ENCODE peak calls at places on chromosomes 2 and 18, in seven cellular contexts. One of them, this sample, is unnamed. For H4K20me1 and H3K79me2, the result is how much of the 10 kb centered on the place peaks cover.

GRCh38 chr2:121897335-121897970 is 142.0 kb downstream of the TSN start:
- DNase-seq in PC-9: no peak
- DNase-seq in H9: peak
- DNase-seq in fibroblast of lung: peak
- DNase-seq in HCT116: peak
- DNase-seq in neural progenitor cell: peak
- DNase-seq in astrocyte: peak
- DNase-seq in this sample: no peak

GRCh38 chr2:113124984-113125855 is 2.2 kb upstream of the IL1RN start:
- DNase-seq in astrocyte: no peak
- DNase-seq in H9: no peak
- DNase-seq in PC-9: no peak
- DNase-seq in fibroblast of lung: peak
- DNase-seq in neural progenitor cell: no peak
- DNase-seq in HCT116: no peak
- DNase-seq in this sample: no peak

GRCh38 chr2:3203497-3204019 is 174.1 kb downstream of the EIPR1 start:
- DNase-seq in astrocyte: no peak
- DNase-seq in H9: no peak
- DNase-seq in HCT116: no peak
- DNase-seq in fibroblast of lung: no peak
- DNase-seq in neural progenitor cell: no peak
- DNase-seq in PC-9: no peak
- DNase-seq in this sample: no peak

GRCh38 chr2:157172239-157172638 is 85.3 kb upstream of the GALNT5 start:
- DNase-seq in astrocyte: peak
- DNase-seq in fibroblast of lung: no peak
- DNase-seq in neural progenitor cell: no peak
- DNase-seq in HCT116: no peak
- DNase-seq in PC-9: no peak
- DNase-seq in H9: no peak
- DNase-seq in this sample: no peak

GRCh38 chr2:96258393-96259022 is 7.3 kb downstream of the TMEM127 start:
- DNase-seq in PC-9: no peak
- DNase-seq in neural progenitor cell: no peak
- DNase-seq in H9: no peak
- DNase-seq in HCT116: no peak
- DNase-seq in astrocyte: no peak
- DNase-seq in fibroblast of lung: peak
- DNase-seq in this sample: no peak

GRCh38 chr2:20633794-20634259 is 17.1 kb downstream of the HS1BP3 start:
- DNase-seq in neural progenitor cell: no peak
- DNase-seq in HCT116: no peak
- DNase-seq in astrocyte: no peak
- DNase-seq in H9: no peak
- DNase-seq in PC-9: peak
- DNase-seq in fibroblast of lung: no peak
- DNase-seq in this sample: no peak

GRCh38 chr18:59672125-59672769 is 25.0 kb downstream of the CCBE1 start:
- DNase-seq in PC-9: no peak
- DNase-seq in H9: no peak
- DNase-seq in fibroblast of lung: peak
- DNase-seq in HCT116: no peak
- DNase-seq in astrocyte: peak
- DNase-seq in neural progenitor cell: no peak
- DNase-seq in this sample: no peak

GRCh38 chr2:188382107-188382506 is 90.4 kb downstream of the GULP1 start:
- DNase-seq in H9: no peak
- DNase-seq in astrocyte: peak
- DNase-seq in HCT116: no peak
- DNase-seq in PC-9: no peak
- DNase-seq in fibroblast of lung: peak
- DNase-seq in neural progenitor cell: no peak
- DNase-seq in this sample: no peak

GRCh38 chr2:9984217-9984739 is 32.8 kb downstream of the GRHL1 start:
- DNase-seq in neural progenitor cell: peak
- DNase-seq in astrocyte: peak
- DNase-seq in fibroblast of lung: peak
- DNase-seq in H9: no peak
- DNase-seq in PC-9: no peak
- DNase-seq in HCT116: peak
- DNase-seq in this sample: peak

GRCh38 chr2:20048488-20049443 is 2.7 kb downstream of the LAPTM4A start:
- DNase-seq in HCT116: no peak
- DNase-seq in PC-9: no peak
- DNase-seq in astrocyte: no peak
- DNase-seq in neural progenitor cell: peak
- DNase-seq in fibroblast of lung: no peak
- DNase-seq in H9: no peak
- DNase-seq in this sample: no peak

GRCh38 chr2:230774348-230774951 is 61.8 kb downstream of the CAB39 start:
- DNase-seq in PC-9: peak
- DNase-seq in astrocyte: peak
- DNase-seq in neural progenitor cell: no peak
- DNase-seq in HCT116: no peak
- DNase-seq in H9: no peak
- DNase-seq in fibroblast of lung: peak
- DNase-seq in this sample: no peak

GRCh38 chr2:113175101-113175628 is 1.4 kb downstream of the PSD4 start:
- DNase-seq in astrocyte: no peak
- DNase-seq in neural progenitor cell: no peak
- DNase-seq in H9: no peak
- DNase-seq in HCT116: no peak
- DNase-seq in fibroblast of lung: no peak
- DNase-seq in PC-9: no peak
- DNase-seq in this sample: no peak

GRCh38 chr2:110906613-110907365 is 174.4 kb downstream of the ACOXL start:
- DNase-seq in fibroblast of lung: no peak
- DNase-seq in astrocyte: no peak
- DNase-seq in H9: no peak
- DNase-seq in HCT116: no peak
- DNase-seq in neural progenitor cell: no peak
- DNase-seq in PC-9: no peak
- DNase-seq in this sample: no peak

GRCh38 chr2:38394041-38394440 is 17.0 kb upstream of the ATL2 start:
- DNase-seq in PC-9: no peak
- DNase-seq in HCT116: no peak
- DNase-seq in fibroblast of lung: no peak
- DNase-seq in neural progenitor cell: no peak
- DNase-seq in H9: no peak
- DNase-seq in astrocyte: no peak
- DNase-seq in this sample: no peak

GRCh38 chr18:3305354-3305762 is 43.4 kb downstream of the MYL12B start:
- DNase-seq in neural progenitor cell: no peak
- DNase-seq in fibroblast of lung: peak
- DNase-seq in astrocyte: peak
- DNase-seq in HCT116: no peak
- DNase-seq in PC-9: no peak
- DNase-seq in H9: no peak
- DNase-seq in this sample: peak

GRCh38 chr2:63589148-63589972 is 597 bp downstream of the MDH1 start:
- DNase-seq in H9: no peak
- DNase-seq in fibroblast of lung: no peak
- DNase-seq in HCT116: no peak
- DNase-seq in PC-9: no peak
- DNase-seq in astrocyte: no peak
- DNase-seq in neural progenitor cell: peak
- DNase-seq in this sample: no peak

GRCh38 chr18:31203086-31203793 is 40.6 kb upstream of the DSC1 start:
- DNase-seq in fibroblast of lung: peak
- DNase-seq in HCT116: no peak
- DNase-seq in astrocyte: no peak
- DNase-seq in PC-9: no peak
- DNase-seq in H9: no peak
- DNase-seq in neural progenitor cell: no peak
- DNase-seq in this sample: no peak

GRCh38 chr2:25707927-25708326 is 34.5 kb upstream of the DTNB start:
- DNase-seq in H9: no peak
- DNase-seq in astrocyte: no peak
- DNase-seq in neural progenitor cell: no peak
- DNase-seq in PC-9: peak
- DNase-seq in fibroblast of lung: no peak
- DNase-seq in HCT116: no peak
- DNase-seq in this sample: no peak

GRCh38 chr2:158719411-158719810 is 75.7 kb upstream of the DAPL1 start:
- DNase-seq in HCT116: no peak
- DNase-seq in PC-9: no peak
- DNase-seq in neural progenitor cell: no peak
- DNase-seq in astrocyte: no peak
- DNase-seq in fibroblast of lung: no peak
- DNase-seq in H9: no peak
- DNase-seq in this sample: no peak

GRCh38 chr2:36579297-36579664 is 18.7 kb downstream of the FEZ2 start:
- DNase-seq in fibroblast of lung: no peak
- DNase-seq in neural progenitor cell: no peak
- DNase-seq in astrocyte: no peak
- DNase-seq in PC-9: no peak
- DNase-seq in H9: no peak
- DNase-seq in HCT116: no peak
- DNase-seq in this sample: no peak

GRCh38 chr18:78573773-78574172 is 405.8 kb upstream of the SALL3 start:
- DNase-seq in PC-9: no peak
- DNase-seq in astrocyte: no peak
- DNase-seq in H9: no peak
- DNase-seq in HCT116: no peak
- DNase-seq in fibroblast of lung: no peak
- DNase-seq in neural progenitor cell: no peak
- DNase-seq in this sample: no peak

GRCh38 chr2:232520088-232520487 is at the start of gene PRSS56:
- DNase-seq in HCT116: no peak
- DNase-seq in fibroblast of lung: no peak
- DNase-seq in H9: no peak
- DNase-seq in astrocyte: no peak
- DNase-seq in neural progenitor cell: no peak
- DNase-seq in PC-9: no peak
- DNase-seq in this sample: no peak

GRCh38 chr2:158773121-158773520 is 22.0 kb upstream of the DAPL1 start:
- DNase-seq in fibroblast of lung: peak
- DNase-seq in HCT116: no peak
- DNase-seq in astrocyte: peak
- DNase-seq in neural progenitor cell: no peak
- DNase-seq in H9: no peak
- DNase-seq in PC-9: no peak
- DNase-seq in this sample: no peak

GRCh38 chr2:214127178-214127970 is 283.5 kb upstream of the VWC2L start:
- DNase-seq in fibroblast of lung: peak
- DNase-seq in PC-9: peak
- DNase-seq in H9: no peak
- DNase-seq in neural progenitor cell: peak
- DNase-seq in HCT116: no peak
- DNase-seq in astrocyte: peak
- DNase-seq in this sample: no peak

GRCh38 chr18:902179-902718 is 2.4 kb upstream of the ADCYAP1 start:
- DNase-seq in H9: no peak
- DNase-seq in HCT116: peak
- DNase-seq in astrocyte: peak
- DNase-seq in neural progenitor cell: peak
- DNase-seq in fibroblast of lung: no peak
- DNase-seq in PC-9: no peak
- DNase-seq in this sample: no peak

GRCh38 chr2:60998628-60999545 is 18.6 kb upstream of the PEX13 start:
- DNase-seq in astrocyte: no peak
- DNase-seq in fibroblast of lung: peak
- DNase-seq in PC-9: no peak
- DNase-seq in HCT116: no peak
- DNase-seq in neural progenitor cell: peak
- DNase-seq in H9: no peak
- DNase-seq in this sample: no peak

GRCh38 chr2:39150890-39151497 is 30.1 kb upstream of the SOS1 start:
- DNase-seq in neural progenitor cell: no peak
- DNase-seq in PC-9: no peak
- DNase-seq in astrocyte: no peak
- DNase-seq in fibroblast of lung: no peak
- DNase-seq in H9: no peak
- DNase-seq in HCT116: no peak
- DNase-seq in this sample: no peak

GRCh38 chr18:44835555-44836156 is 155.0 kb downstream of the SETBP1 start:
- DNase-seq in PC-9: no peak
- DNase-seq in H9: no peak
- DNase-seq in neural progenitor cell: peak
- DNase-seq in fibroblast of lung: no peak
- DNase-seq in astrocyte: no peak
- DNase-seq in HCT116: no peak
- DNase-seq in this sample: no peak
- H4K20me1 ChIP-seq in PC-9: under half
- H4K20me1 ChIP-seq in H9: under half
- H4K20me1 ChIP-seq in neural progenitor cell: under half
- H4K20me1 ChIP-seq in fibroblast of lung: under half
- H4K20me1 ChIP-seq in astrocyte: under half
- H4K20me1 ChIP-seq in HCT116: under half
- H4K20me1 ChIP-seq in this sample: under half

GRCh38 chr18:63302647-63303405 is 16.7 kb downstream of the BCL2 start:
- DNase-seq in astrocyte: no peak
- DNase-seq in HCT116: no peak
- DNase-seq in neural progenitor cell: no peak
- DNase-seq in H9: no peak
- DNase-seq in PC-9: no peak
- DNase-seq in fibroblast of lung: no peak
- DNase-seq in this sample: no peak
- H3K79me2 ChIP-seq in astrocyte: under half
- H3K79me2 ChIP-seq in HCT116: under half
- H3K79me2 ChIP-seq in neural progenitor cell: under half
- H3K79me2 ChIP-seq in H9: under half
- H3K79me2 ChIP-seq in PC-9: under half
- H3K79me2 ChIP-seq in fibroblast of lung: under half
- H3K79me2 ChIP-seq in this sample: under half

DNA sequence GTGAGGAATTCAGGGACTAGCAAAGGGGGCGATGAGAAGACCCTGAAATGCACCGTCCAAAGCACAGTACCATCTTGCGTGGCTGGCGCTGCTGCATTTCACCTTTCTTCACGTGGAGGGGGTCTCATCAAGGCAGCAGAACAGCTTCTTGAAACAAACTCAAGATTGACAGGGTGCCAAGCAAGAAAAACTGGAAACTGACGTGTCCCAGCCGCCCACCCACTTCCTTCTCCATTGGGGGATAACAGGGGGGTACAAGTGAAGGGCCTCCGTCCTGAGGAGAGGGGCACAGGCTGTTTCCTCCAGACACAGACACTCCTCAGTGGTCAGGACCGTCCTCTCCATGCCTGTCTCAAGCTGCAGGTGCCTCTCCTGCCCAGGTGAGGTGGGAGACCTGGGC is 32.5 kb downstream of the HDAC4 start:
- DNase-seq in HCT116: no peak
- DNase-seq in neural progenitor cell: no peak
- DNase-seq in fibroblast of lung: no peak
- DNase-seq in H9: no peak
- DNase-seq in PC-9: no peak
- DNase-seq in astrocyte: no peak
- DNase-seq in this sample: no peak
- H4K20me1 ChIP-seq in HCT116: under half
- H4K20me1 ChIP-seq in neural progenitor cell: under half
- H4K20me1 ChIP-seq in fibroblast of lung: under half
- H4K20me1 ChIP-seq in H9: under half
- H4K20me1 ChIP-seq in PC-9: under half
- H4K20me1 ChIP-seq in astrocyte: under half
- H4K20me1 ChIP-seq in this sample: under half

DNA sequence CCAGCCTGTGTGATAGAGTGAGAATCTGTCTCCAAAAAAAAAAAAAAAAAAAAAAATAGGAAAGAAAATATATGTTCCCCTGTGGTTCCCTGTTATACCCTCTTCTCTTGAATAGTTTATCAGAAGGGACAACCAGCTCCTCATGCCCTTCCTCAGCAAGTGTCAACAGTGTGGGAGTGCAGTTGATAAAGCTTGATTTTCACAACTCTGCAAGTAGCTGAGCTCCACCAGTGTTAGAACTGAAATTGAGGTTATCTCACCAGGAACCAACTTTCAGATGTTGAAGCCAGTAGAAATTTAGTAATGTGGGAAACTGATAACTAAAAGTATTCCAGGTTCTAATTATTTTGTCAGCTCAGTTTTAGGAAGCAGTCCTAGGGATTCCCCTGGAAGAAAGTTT is 25.1 kb downstream of the NEDD4L start:
- DNase-seq in H9: no peak
- DNase-seq in HCT116: no peak
- DNase-seq in astrocyte: no peak
- DNase-seq in PC-9: no peak
- DNase-seq in neural progenitor cell: no peak
- DNase-seq in fibroblast of lung: no peak
- DNase-seq in this sample: no peak
- H3K79me2 ChIP-seq in H9: under half
- H3K79me2 ChIP-seq in HCT116: under half
- H3K79me2 ChIP-seq in astrocyte: under half
- H3K79me2 ChIP-seq in PC-9: half or more
- H3K79me2 ChIP-seq in neural progenitor cell: under half
- H3K79me2 ChIP-seq in fibroblast of lung: under half
- H3K79me2 ChIP-seq in this sample: under half